ENCODE peak calls at places on chromosomes 3 and 15, in nine cellular contexts. Y is choroid plexus epithelial cell, E is breast epithelium, Z is lower leg skin, B is AG09309, L is kidney, C is SK-N-SH, H is right lobe of liver, N is heart left ventricle. F is an unnamed sample.

GRCh38 chr15:93070901-93071300 is 18.1 kb downstream of the RGMA start:
- DNase-seq in C (no peak), E (no peak), Y (no peak), N (no peak), Z (no peak), H (no peak), L (no peak), B (no peak), F (no peak)

GRCh38 chr3:50585919-50586762 is 16.8 kb downstream of the HEMK1 start:
- DNase-seq in Y (no peak), H (no peak), L (no peak), C (no peak), B (no peak), E (no peak), Z (no peak), N (no peak), F (no peak)

GRCh38 chr3:100260081-100260684 is 609 bp upstream of the TBC1D23 start:
- DNase-seq in L (peak), H (no peak), C (no peak), Z (no peak), Y (peak), B (no peak), N (peak), E (peak), F (peak)

GRCh38 chr3:16864610-16865313 is 20.0 kb upstream of the PLCL2 start:
- DNase-seq in Y (peak), H (no peak), C (no peak), L (no peak), Z (no peak), N (no peak), B (peak), E (no peak), F (no peak)

GRCh38 chr3:104909188-104909587 is 457.5 kb upstream of the ALCAM start:
- DNase-seq in B (no peak), Y (peak), H (no peak), L (no peak), Z (no peak), C (peak), N (no peak), E (no peak), F (no peak)

GRCh38 chr3:150613709-150614480 is 10.8 kb downstream of the SELENOT start:
- DNase-seq in B (no peak), L (no peak), Y (no peak), E (no peak), H (no peak), N (no peak), Z (no peak), C (no peak), F (no peak)

GRCh38 chr3:183291511-183292031 is 38.5 kb downstream of the B3GNT5 start:
- DNase-seq in Y (peak), E (no peak), Z (no peak), L (no peak), C (no peak), N (no peak), B (no peak), H (no peak), F (no peak)

GRCh38 chr15:48871536-48871935 is 6.4 kb upstream of the EID1 start:
- DNase-seq in E (no peak), N (no peak), C (no peak), L (no peak), Y (peak), Z (no peak), B (no peak), H (no peak), F (no peak)

GRCh38 chr15:31488437-31489204 is 162.0 kb downstream of the KLF13 start:
- DNase-seq in Z (peak), H (peak), C (peak), L (peak), B (peak), Y (peak), E (peak), N (peak), F (peak)

GRCh38 chr15:73010154-73011152 is 41.8 kb upstream of the NEO1 start:
- DNase-seq in Z (no peak), L (no peak), E (no peak), C (no peak), N (no peak), Y (no peak), H (no peak), B (no peak), F (no peak)

GRCh38 chr3:182259579-182259978 is 533.7 kb upstream of the ATP11B start:
- DNase-seq in Z (no peak), H (peak), B (no peak), N (peak), C (peak), E (no peak), Y (no peak), L (peak), F (no peak)

GRCh38 chr15:80736571-80736970 is 41.5 kb downstream of the ABHD17C start:
- DNase-seq in C (no peak), L (no peak), E (no peak), Z (no peak), N (no peak), Y (peak), B (no peak), H (no peak), F (no peak)

GRCh38 chr3:102179321-102180290 is 255.2 kb upstream of the ZPLD1 start:
- DNase-seq in Z (no peak), E (no peak), L (no peak), C (no peak), H (no peak), Y (peak), B (no peak), N (no peak), F (no peak)

GRCh38 chr3:181103605-181104004 is 114.1 kb upstream of the DNAJC19 start:
- DNase-seq in H (no peak), E (no peak), L (no peak), Y (peak), Z (no peak), B (no peak), N (no peak), C (peak), F (no peak)

GRCh38 chr3:37920156-37920686 is 58.5 kb downstream of the CTDSPL start:
- DNase-seq in H (no peak), B (no peak), N (no peak), C (peak), E (no peak), Y (no peak), Z (no peak), L (no peak), F (no peak)

GRCh38 chr3:53748512-53749271 is 97.5 kb downstream of the CHDH start:
- DNase-seq in E (no peak), C (no peak), B (no peak), Z (no peak), N (peak), Y (no peak), L (no peak), H (no peak), F (no peak)

GRCh38 chr3:75136100-75136897 is 521.8 kb upstream of the CNTN3 start:
- DNase-seq in B (no peak), N (no peak), L (no peak), C (no peak), H (no peak), Z (no peak), Y (no peak), E (no peak), F (no peak)

GRCh38 chr3:45693941-45694521 is 4.8 kb downstream of the SACM1L start:
- DNase-seq in Y (peak), Z (no peak), N (no peak), H (no peak), B (no peak), L (no peak), E (no peak), C (peak), F (no peak)

GRCh38 chr3:100796556-100796955 is 87.3 kb downstream of the TFG start:
- DNase-seq in B (no peak), H (no peak), Z (no peak), N (no peak), Y (peak), L (no peak), C (no peak), E (no peak), F (no peak)

GRCh38 chr3:195546130-195546560 is 3.0 kb upstream of the PPP1R2 start:
- DNase-seq in C (no peak), Y (peak), L (peak), Z (peak), H (no peak), N (no peak), B (peak), E (peak), F (no peak)

GRCh38 chr15:81166949-81167816 is 29.5 kb upstream of the IL16 start:
- DNase-seq in Y (no peak), N (no peak), H (no peak), L (no peak), C (no peak), B (no peak), Z (peak), E (no peak), F (no peak)

GRCh38 chr15:86608461-86608860 is 528.8 kb downstream of the AGBL1 start:
- DNase-seq in Z (no peak), Y (peak), L (no peak), E (no peak), H (no peak), C (no peak), N (peak), B (no peak), F (no peak)

GRCh38 chr3:113743006-113743639 is 2.9 kb downstream of the NAA50 start:
- DNase-seq in B (no peak), L (no peak), H (no peak), E (no peak), Y (no peak), N (no peak), C (no peak), Z (no peak), F (no peak)

GRCh38 chr15:40743921-40744809 is 10.9 kb downstream of the RMDN3 start:
- DNase-seq in N (peak), C (no peak), B (no peak), L (no peak), H (no peak), Y (peak), E (no peak), Z (no peak), F (peak)

GRCh38 chr3:126485956-126486884 is 10.5 kb upstream of the ZXDC start:
- DNase-seq in Y (no peak), E (no peak), L (peak), B (no peak), N (peak), H (peak), Z (no peak), C (no peak), F (no peak)

GRCh38 chr3:39166134-39166710 is 12.8 kb upstream of the CSRNP1 start:
- DNase-seq in Y (peak), L (no peak), E (no peak), H (no peak), C (no peak), N (no peak), B (peak), Z (no peak), F (no peak)

GRCh38 chr15:83919319-83919830 is 265.5 kb downstream of the ADAMTSL3 start:
- DNase-seq in C (no peak), Z (no peak), B (no peak), L (no peak), Y (peak), N (no peak), E (no peak), H (no peak), F (no peak)

GRCh38 chr15:101049856-101050646 is 130.9 kb downstream of the LRRK1 start:
- DNase-seq in L (peak), Z (no peak), C (peak), E (no peak), B (no peak), H (peak), Y (no peak), N (peak), F (peak)

GRCh38 chr3:146431240-146431639 is 38.1 kb downstream of the PLSCR2 start:
- DNase-seq in L (no peak), C (no peak), B (no peak), E (no peak), H (no peak), Y (peak), Z (no peak), N (no peak), F (no peak)

GRCh38 chr15:48385431-48385830 is 54.2 kb downstream of the DUT start:
- DNase-seq in L (no peak), B (peak), C (no peak), Z (no peak), N (no peak), Y (no peak), E (no peak), H (no peak), F (no peak)

GRCh38 chr15:74763416-74763815 is 14.8 kb downstream of the CYP1A2 start:
- DNase-seq in Y (no peak), L (no peak), B (no peak), C (no peak), N (no peak), Z (no peak), H (no peak), E (no peak), F (peak)

GRCh38 chr15:89221543-89221942 is at the start of gene RLBP1:
- DNase-seq in Z (no peak), Y (no peak), N (no peak), E (no peak), H (no peak), L (peak), C (no peak), B (no peak), F (no peak)

GRCh38 chr3:117977504-117978228 is 1057.0 kb downstream of the IGSF11 start:
- DNase-seq in E (no peak), L (no peak), H (no peak), Z (no peak), B (no peak), N (no peak), C (no peak), Y (no peak), F (no peak)

GRCh38 chr3:188220988-188221818 is 67.2 kb downstream of the LPP start:
- DNase-seq in Y (peak), Z (peak), B (no peak), H (no peak), L (no peak), N (no peak), C (no peak), E (no peak), F (no peak)

GRCh38 chr3:54188176-54188791 is 65.9 kb downstream of the CACNA2D3 start:
- DNase-seq in L (no peak), C (no peak), Y (peak), B (no peak), N (no peak), H (no peak), Z (no peak), E (no peak), F (no peak)

GRCh38 chr15:89112341-89112971 is 24.2 kb downstream of the ABHD2 start:
- DNase-seq in Z (no peak), C (no peak), E (peak), N (peak), L (no peak), Y (no peak), B (no peak), H (peak), F (no peak)

GRCh38 chr3:55795296-55795695 is 308.2 kb upstream of the WNT5A start:
- DNase-seq in Z (no peak), N (no peak), E (no peak), C (no peak), H (no peak), Y (no peak), B (no peak), L (no peak), F (no peak)

GRCh38 chr3:55797084-55797483 is 310.0 kb upstream of the WNT5A start:
- DNase-seq in E (no peak), H (no peak), Y (no peak), L (no peak), N (no peak), C (no peak), Z (no peak), B (no peak), F (no peak)

GRCh38 chr3:55792010-55792409 is 304.9 kb upstream of the WNT5A start:
- DNase-seq in N (no peak), H (no peak), B (no peak), Y (no peak), E (no peak), Z (no peak), L (no peak), C (no peak), F (no peak)

GRCh38 chr3:55797775-55798174 is 310.7 kb upstream of the WNT5A start:
- DNase-seq in C (no peak), H (no peak), N (no peak), L (no peak), Z (no peak), E (no peak), B (no peak), Y (no peak), F (no peak)

GRCh38 chr3:55795736-55796135 is 308.6 kb upstream of the WNT5A start:
- DNase-seq in Y (peak), L (no peak), Z (no peak), E (no peak), N (no peak), B (no peak), H (no peak), C (no peak), F (no peak)
- H3K4me3 ChIP-seq in Y (no peak), L (no peak), Z (no peak), E (no peak), N (no peak), B (no peak), H (no peak), C (no peak), F (no peak)

GRCh38 chr3:58329922-58330413 is 2.7 kb upstream of the PXK start:
- DNase-seq in B (no peak), L (no peak), C (no peak), E (no peak), N (no peak), H (no peak), Z (no peak), Y (no peak), F (no peak)

GRCh38 chr3:58331593-58332152 is 1.0 kb upstream of the PXK start:
- DNase-seq in E (no peak), C (no peak), Y (no peak), H (no peak), Z (no peak), N (no peak), L (no peak), B (no peak), F (no peak)

GRCh38 chr3:58334013-58334321 is 1.3 kb downstream of the PXK start:
- DNase-seq in Y (no peak), L (no peak), Z (no peak), H (no peak), C (no peak), N (no peak), B (no peak), E (no peak), F (no peak)

GRCh38 chr3:58333206-58334012 is 717 bp downstream of the PXK start:
- DNase-seq in L (peak), B (no peak), C (peak), Z (no peak), N (peak), H (peak), E (peak), Y (peak), F (peak)

DNA sequence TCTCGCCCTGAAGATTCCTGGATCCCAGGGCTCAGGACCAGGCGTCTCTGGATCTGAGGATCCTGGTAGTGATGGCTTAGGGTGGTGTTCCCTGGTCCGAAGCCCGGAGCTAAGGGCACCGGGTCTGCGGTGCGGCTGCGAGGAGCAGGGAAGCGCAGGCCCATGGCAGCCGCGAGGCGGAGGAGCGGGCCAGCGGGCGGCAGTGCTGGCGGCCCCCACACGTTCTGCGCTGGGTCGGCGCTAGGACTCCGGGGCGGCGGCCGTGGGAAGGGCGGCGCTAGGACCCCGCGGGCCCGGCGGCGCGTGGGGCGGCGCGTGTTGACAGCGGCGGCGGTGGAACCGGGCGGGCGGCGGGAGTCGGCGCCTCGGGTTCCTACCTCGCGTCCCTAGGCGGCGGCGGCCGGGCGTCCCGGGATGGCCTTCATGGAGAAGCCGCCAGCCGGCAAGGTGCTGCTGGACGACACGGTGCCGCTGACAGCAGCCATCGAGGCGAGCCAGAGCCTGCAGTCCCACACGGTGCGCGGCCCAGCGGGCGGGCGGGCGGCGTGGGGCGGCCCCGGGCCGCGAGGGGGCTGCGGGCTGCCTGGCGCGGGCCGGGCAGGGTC is at the start of gene PXK:
- DNase-seq in C (peak), Y (peak), N (peak), E (peak), L (peak), Z (peak), B (no peak), H (peak), F (peak)
- TF ChIP-seq CTCF in C (peak), Y (no peak), N (no peak), E (peak), L (peak), Z (no peak), B (peak), H (no peak), F (no peak)

DNA sequence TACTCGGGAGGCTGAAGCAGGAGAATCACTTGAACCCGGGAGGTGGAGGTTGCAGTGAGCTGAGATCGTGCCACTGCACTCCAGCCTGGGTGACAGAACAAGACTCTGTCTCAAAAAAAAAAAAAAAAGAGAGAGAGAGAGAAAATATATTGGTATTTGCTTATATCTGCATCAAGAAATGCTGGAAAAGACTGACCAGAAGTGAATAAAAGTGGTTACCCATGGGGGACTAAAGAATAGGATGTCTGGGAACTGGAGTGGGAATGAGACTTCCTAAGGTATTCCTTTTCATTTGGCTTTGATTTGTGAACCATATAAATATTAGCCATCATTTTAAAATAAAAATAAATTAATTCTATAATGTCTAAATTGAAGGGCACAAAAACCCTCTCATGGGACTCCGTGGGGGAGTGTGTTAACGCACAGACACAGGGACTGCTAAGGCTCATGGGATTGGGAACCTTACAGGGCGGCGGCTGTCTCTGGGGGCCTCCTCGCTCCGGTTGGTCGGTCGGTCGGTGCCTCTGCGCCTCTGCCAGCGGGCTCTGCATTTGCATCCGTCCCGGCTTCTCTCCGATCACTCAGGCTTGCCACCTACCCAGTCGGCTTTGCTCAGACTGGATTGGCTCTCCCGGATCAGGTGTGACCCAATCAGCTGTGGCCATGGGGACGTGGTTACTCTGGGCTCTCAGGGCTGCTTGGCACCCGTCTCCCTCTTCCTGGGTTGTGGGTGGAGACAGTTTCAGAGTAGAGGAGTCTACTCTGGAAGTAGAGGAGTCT is 12.7 kb upstream of the TSPAN3 start:
- DNase-seq in C (peak), Y (peak), N (peak), B (no peak), H (peak), Z (peak), E (peak), L (peak), F (peak)
- H3K4me3 ChIP-seq in C (no peak), Y (peak), N (peak), B (no peak), H (no peak), Z (no peak), E (peak), L (no peak), F (peak)

GRCh38 chr3:124566701-124567100 is 163.6 kb upstream of the UMPS start:
- DNase-seq in Z (no peak), B (no peak), L (no peak), E (no peak), H (no peak), N (no peak), C (no peak), Y (no peak), F (no peak)
- TF ChIP-seq CTCF in Z (no peak), B (no peak), L (no peak), E (no peak), H (no peak), N (no peak), C (no peak), Y (no peak), F (no peak)

GRCh38 chr15:66253643-66254363 is at the start of gene MEGF11:
- DNase-seq in Y (peak), H (no peak), Z (no peak), C (peak), L (no peak), E (no peak), N (no peak), B (no peak), F (no peak)
- H3K4me3 ChIP-seq in Y (peak), H (peak), Z (peak), C (peak), L (peak), E (peak), N (peak), B (peak), F (peak)

DNA sequence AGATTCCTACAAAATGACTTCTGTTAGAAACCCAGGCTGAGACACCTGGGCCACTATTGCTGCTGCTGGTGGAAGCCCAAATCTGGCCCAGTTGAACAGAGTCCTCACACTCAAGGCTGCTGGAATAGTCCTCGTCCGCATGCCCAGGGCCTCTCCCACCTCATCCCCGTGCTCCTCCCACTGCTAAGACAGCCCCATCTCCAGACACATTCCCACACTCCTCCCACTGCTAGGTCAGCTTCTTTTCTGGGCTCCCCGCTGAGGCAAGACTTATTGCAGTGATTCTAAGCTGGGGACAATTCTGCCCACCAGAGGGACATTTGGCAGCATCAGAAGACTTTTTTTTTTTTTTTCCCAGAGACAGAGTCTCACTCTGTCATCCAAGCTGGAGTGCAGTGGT is 35.2 kb downstream of the POC1A start:
- DNase-seq in B (no peak), Z (no peak), N (peak), L (peak), C (no peak), Y (no peak), E (no peak), H (peak), F (no peak)
- TF ChIP-seq CTCF in B (no peak), Z (no peak), N (no peak), L (no peak), C (no peak), Y (no peak), E (no peak), H (no peak), F (no peak)

GRCh38 chr15:69511015-69511414 is 58.4 kb downstream of the RPLP1 start:
- DNase-seq in H (no peak), C (no peak), E (no peak), B (no peak), L (no peak), Y (no peak), N (no peak), Z (no peak), F (no peak)
- H3K4me3 ChIP-seq in H (no peak), C (no peak), E (no peak), B (no peak), L (no peak), Y (no peak), N (no peak), Z (no peak), F (no peak)